ENCODE peak calls at places on chromosomes 2 and 18, in nine cellular contexts. One of them, this sample, is unnamed.

GRCh38 chr2:155546715-155547555 is 785.6 kb downstream of the NR4A2 start:
- DNase-seq in ovary: no peak
- DNase-seq in A549: no peak
- DNase-seq in K562: no peak
- DNase-seq in tibial nerve: no peak
- DNase-seq in suprapubic skin: no peak
- DNase-seq in stomach: no peak
- DNase-seq in sigmoid colon: no peak
- DNase-seq in transverse colon: no peak
- DNase-seq in this sample: no peak

GRCh38 chr2:122795763-122796162 is 1040.3 kb downstream of the TSN start:
- DNase-seq in ovary: no peak
- DNase-seq in A549: no peak
- DNase-seq in K562: no peak
- DNase-seq in tibial nerve: no peak
- DNase-seq in suprapubic skin: no peak
- DNase-seq in stomach: no peak
- DNase-seq in sigmoid colon: no peak
- DNase-seq in transverse colon: no peak
- DNase-seq in this sample: no peak

GRCh38 chr18:23156134-23156533 is 20.8 kb downstream of the CABLES1 start:
- DNase-seq in ovary: no peak
- DNase-seq in A549: no peak
- DNase-seq in K562: no peak
- DNase-seq in tibial nerve: no peak
- DNase-seq in suprapubic skin: no peak
- DNase-seq in stomach: no peak
- DNase-seq in sigmoid colon: no peak
- DNase-seq in transverse colon: no peak
- DNase-seq in this sample: no peak

GRCh38 chr18:6757966-6758365 is 28.4 kb downstream of the ARHGAP28 start:
- DNase-seq in ovary: no peak
- DNase-seq in A549: no peak
- DNase-seq in K562: no peak
- DNase-seq in tibial nerve: no peak
- DNase-seq in suprapubic skin: no peak
- DNase-seq in stomach: no peak
- DNase-seq in sigmoid colon: no peak
- DNase-seq in transverse colon: no peak
- DNase-seq in this sample: no peak

GRCh38 chr2:69762513-69763494 is 20.9 kb downstream of the ANXA4 start:
- DNase-seq in ovary: no peak
- DNase-seq in A549: no peak
- DNase-seq in K562: no peak
- DNase-seq in tibial nerve: peak; percentile 41
- DNase-seq in suprapubic skin: no peak
- DNase-seq in stomach: peak; percentile 42
- DNase-seq in sigmoid colon: no peak
- DNase-seq in transverse colon: no peak
- DNase-seq in this sample: no peak

GRCh38 chr2:113406114-113406513 is 31.4 kb upstream of the ZNG1B start:
- DNase-seq in ovary: no peak
- DNase-seq in A549: no peak
- DNase-seq in K562: no peak
- DNase-seq in tibial nerve: no peak
- DNase-seq in suprapubic skin: no peak
- DNase-seq in stomach: no peak
- DNase-seq in sigmoid colon: no peak
- DNase-seq in transverse colon: peak; percentile 58
- DNase-seq in this sample: no peak

GRCh38 chr18:46329736-46330246 is 225.6 kb downstream of the HAUS1 start:
- DNase-seq in ovary: no peak
- DNase-seq in A549: no peak
- DNase-seq in K562: no peak
- DNase-seq in tibial nerve: no peak
- DNase-seq in suprapubic skin: no peak
- DNase-seq in stomach: no peak
- DNase-seq in sigmoid colon: no peak
- DNase-seq in transverse colon: no peak
- DNase-seq in this sample: no peak

GRCh38 chr2:159996792-159997546 is 65.4 kb downstream of the PLA2R1 start:
- DNase-seq in ovary: no peak
- DNase-seq in A549: no peak
- DNase-seq in K562: no peak
- DNase-seq in tibial nerve: no peak
- DNase-seq in suprapubic skin: no peak
- DNase-seq in stomach: no peak
- DNase-seq in sigmoid colon: no peak
- DNase-seq in transverse colon: no peak
- DNase-seq in this sample: no peak

GRCh38 chr2:162574615-162575452 is 230.9 kb downstream of the GCA start:
- DNase-seq in ovary: no peak
- DNase-seq in A549: peak; percentile 13
- DNase-seq in K562: no peak
- DNase-seq in tibial nerve: no peak
- DNase-seq in suprapubic skin: no peak
- DNase-seq in stomach: no peak
- DNase-seq in sigmoid colon: no peak
- DNase-seq in transverse colon: peak; percentile 11
- DNase-seq in this sample: no peak

GRCh38 chr2:68737717-68738116 is 3.1 kb downstream of the ARHGAP25 start:
- DNase-seq in ovary: no peak
- DNase-seq in A549: no peak
- DNase-seq in K562: no peak
- DNase-seq in tibial nerve: no peak
- DNase-seq in suprapubic skin: no peak
- DNase-seq in stomach: no peak
- DNase-seq in sigmoid colon: no peak
- DNase-seq in transverse colon: peak; percentile 49
- DNase-seq in this sample: peak; percentile 87

GRCh38 chr2:4792126-4792525 is 900.1 kb upstream of the SOX11 start:
- DNase-seq in ovary: no peak
- DNase-seq in A549: no peak
- DNase-seq in K562: no peak
- DNase-seq in tibial nerve: no peak
- DNase-seq in suprapubic skin: no peak
- DNase-seq in stomach: no peak
- DNase-seq in sigmoid colon: no peak
- DNase-seq in transverse colon: no peak
- DNase-seq in this sample: no peak

GRCh38 chr2:236282406-236282805 is 18.2 kb upstream of the ASB18 start:
- DNase-seq in ovary: no peak
- DNase-seq in A549: no peak
- DNase-seq in K562: no peak
- DNase-seq in tibial nerve: no peak
- DNase-seq in suprapubic skin: no peak
- DNase-seq in stomach: no peak
- DNase-seq in sigmoid colon: no peak
- DNase-seq in transverse colon: no peak
- DNase-seq in this sample: no peak

DNA sequence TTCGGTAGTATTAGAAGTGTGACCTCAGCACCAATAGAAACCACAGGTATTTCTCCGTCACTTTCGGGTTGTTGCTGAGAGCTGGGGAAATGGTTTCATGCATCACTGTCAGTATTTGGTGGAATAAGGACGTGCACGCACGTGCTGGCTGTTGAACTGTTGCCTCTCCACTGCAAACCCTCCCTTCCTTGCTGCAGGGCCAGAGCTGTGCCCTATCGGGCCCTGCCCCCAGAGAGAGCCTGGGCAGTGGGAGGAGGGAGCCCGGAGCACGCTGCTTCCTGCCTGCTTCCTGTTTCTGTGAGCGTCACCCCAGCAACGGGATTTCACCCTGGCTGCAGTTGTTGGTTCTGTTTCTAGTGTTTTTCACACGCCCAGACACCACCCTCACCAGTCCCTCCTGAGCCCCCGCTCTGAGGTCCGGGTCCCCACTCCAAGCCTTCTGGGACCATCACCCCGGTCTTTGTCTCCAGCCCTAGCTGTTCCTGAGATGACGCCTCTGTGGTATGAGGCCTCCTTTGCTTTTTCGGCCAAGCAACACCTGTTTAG is 47.4 kb downstream of the LRRFIP1 start:
- DNase-seq in ovary: peak; percentile 72
- DNase-seq in A549: no peak
- DNase-seq in K562: no peak
- DNase-seq in tibial nerve: peak; percentile 75
- DNase-seq in suprapubic skin: peak; percentile 91
- DNase-seq in stomach: peak; percentile 84
- DNase-seq in sigmoid colon: peak; percentile 92
- DNase-seq in transverse colon: peak; percentile 88
- DNase-seq in this sample: no peak
- TF ChIP-seq POLR2A in ovary: peak; percentile 18
- TF ChIP-seq POLR2A in A549: no peak
- TF ChIP-seq POLR2A in K562: no peak
- TF ChIP-seq POLR2A in tibial nerve: peak; percentile 15
- TF ChIP-seq POLR2A in suprapubic skin: peak; percentile 43
- TF ChIP-seq POLR2A in stomach: no peak
- TF ChIP-seq POLR2A in sigmoid colon: no peak
- TF ChIP-seq POLR2A in transverse colon: peak; percentile 27
- TF ChIP-seq POLR2A in this sample: no peak

DNA sequence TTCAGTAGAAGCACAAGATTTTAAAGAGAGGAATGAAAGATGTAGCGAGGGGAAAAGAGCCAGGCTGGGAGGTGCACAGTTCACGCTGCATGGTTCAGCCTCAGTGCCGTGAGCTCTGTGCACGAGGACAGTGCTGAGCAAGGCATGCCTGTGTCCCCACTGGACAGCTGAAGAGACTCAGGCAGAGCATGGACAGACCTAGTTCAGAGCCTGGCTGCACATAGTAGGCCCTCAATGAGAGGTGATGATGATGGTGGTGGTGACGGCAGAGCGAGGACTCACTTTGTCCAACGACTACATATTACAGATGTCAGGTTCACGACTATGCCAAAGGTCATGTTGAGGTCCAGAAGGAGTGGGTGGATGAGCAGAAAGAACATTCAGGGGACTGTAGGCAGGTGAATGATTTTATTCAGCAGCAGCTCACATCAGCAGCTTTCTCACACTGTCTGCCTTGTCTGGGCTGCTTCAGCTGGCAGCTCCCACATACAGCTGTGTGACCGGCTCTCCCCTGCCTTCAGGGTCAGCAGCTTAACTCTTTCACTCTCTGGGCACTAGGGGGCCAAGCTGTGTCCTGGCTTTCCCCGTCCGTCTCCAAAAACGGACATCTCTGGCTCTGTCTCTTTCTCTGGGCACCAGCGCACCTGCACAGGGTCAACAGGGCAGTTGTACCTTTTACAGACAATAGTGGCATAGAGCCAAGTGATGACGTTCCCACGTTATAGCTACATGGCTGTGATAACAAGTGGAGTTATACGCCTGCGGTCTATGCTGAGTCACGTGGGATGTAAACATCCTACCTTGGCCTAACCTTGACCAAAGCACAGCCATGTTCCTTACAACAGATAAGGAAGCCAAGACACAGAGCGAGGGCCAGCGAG is 128.8 kb upstream of the MSH6 start:
- DNase-seq in ovary: peak; percentile 45
- DNase-seq in A549: peak; percentile 20
- DNase-seq in K562: peak; percentile 41
- DNase-seq in tibial nerve: no peak
- DNase-seq in suprapubic skin: no peak
- DNase-seq in stomach: no peak
- DNase-seq in sigmoid colon: no peak
- DNase-seq in transverse colon: peak; percentile 54
- DNase-seq in this sample: no peak
- TF ChIP-seq CTCF in ovary: no peak
- TF ChIP-seq CTCF in A549: peak; percentile 11
- TF ChIP-seq CTCF in K562: peak; percentile 73
- TF ChIP-seq CTCF in tibial nerve: no peak
- TF ChIP-seq CTCF in suprapubic skin: no peak
- TF ChIP-seq CTCF in stomach: no peak
- TF ChIP-seq CTCF in sigmoid colon: no peak
- TF ChIP-seq CTCF in transverse colon: no peak
- TF ChIP-seq CTCF in this sample: no peak

GRCh38 chr2:14616950-14617349 is 15.6 kb upstream of the LRATD1 start:
- DNase-seq in ovary: no peak
- DNase-seq in A549: no peak
- DNase-seq in K562: no peak
- DNase-seq in tibial nerve: no peak
- DNase-seq in suprapubic skin: no peak
- DNase-seq in stomach: no peak
- DNase-seq in sigmoid colon: no peak
- DNase-seq in transverse colon: no peak
- DNase-seq in this sample: no peak

GRCh38 chr2:14614011-14614410 is 18.5 kb upstream of the LRATD1 start:
- DNase-seq in ovary: no peak
- DNase-seq in A549: no peak
- DNase-seq in K562: no peak
- DNase-seq in tibial nerve: no peak
- DNase-seq in suprapubic skin: no peak
- DNase-seq in stomach: no peak
- DNase-seq in sigmoid colon: no peak
- DNase-seq in transverse colon: no peak
- DNase-seq in this sample: no peak

GRCh38 chr2:14615701-14616100 is 16.8 kb upstream of the LRATD1 start:
- DNase-seq in ovary: no peak
- DNase-seq in A549: no peak
- DNase-seq in K562: no peak
- DNase-seq in tibial nerve: no peak
- DNase-seq in suprapubic skin: no peak
- DNase-seq in stomach: no peak
- DNase-seq in sigmoid colon: no peak
- DNase-seq in transverse colon: no peak
- DNase-seq in this sample: no peak

GRCh38 chr2:14621114-14621513 is 11.4 kb upstream of the LRATD1 start:
- DNase-seq in ovary: no peak
- DNase-seq in A549: no peak
- DNase-seq in K562: no peak
- DNase-seq in tibial nerve: no peak
- DNase-seq in suprapubic skin: no peak
- DNase-seq in stomach: no peak
- DNase-seq in sigmoid colon: no peak
- DNase-seq in transverse colon: no peak
- DNase-seq in this sample: no peak

DNA sequence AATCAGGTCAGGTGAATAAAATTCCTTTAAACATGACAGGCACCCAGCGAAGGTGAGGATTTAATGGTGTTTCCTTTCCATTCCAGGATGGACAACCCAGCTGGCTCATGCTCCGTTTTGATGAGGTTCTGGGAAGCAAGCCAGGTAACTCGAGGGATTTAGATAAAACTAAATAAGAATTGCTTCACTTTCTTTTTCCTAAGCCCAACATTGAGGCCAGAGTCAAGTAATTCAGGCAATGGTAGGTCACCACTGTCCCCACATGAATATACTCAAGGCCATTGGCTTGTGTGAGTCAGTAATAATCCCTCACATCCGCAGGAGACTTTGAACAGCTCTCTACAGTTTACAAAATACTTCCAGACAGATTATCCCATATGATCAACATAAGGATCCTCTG is 16.2 kb upstream of the LRATD1 start:
- DNase-seq in ovary: peak; percentile 35
- DNase-seq in A549: no peak
- DNase-seq in K562: no peak
- DNase-seq in tibial nerve: peak; percentile 27
- DNase-seq in suprapubic skin: no peak
- DNase-seq in stomach: no peak
- DNase-seq in sigmoid colon: no peak
- DNase-seq in transverse colon: no peak
- DNase-seq in this sample: no peak
- TF ChIP-seq EP300 in ovary: no peak
- TF ChIP-seq EP300 in A549: no peak
- TF ChIP-seq EP300 in K562: no peak
- TF ChIP-seq EP300 in tibial nerve: no peak
- TF ChIP-seq EP300 in suprapubic skin: no peak
- TF ChIP-seq EP300 in stomach: no peak
- TF ChIP-seq EP300 in sigmoid colon: no peak
- TF ChIP-seq EP300 in transverse colon: no peak
- TF ChIP-seq EP300 in this sample: no peak

GRCh38 chr2:71668326-71669057 is 215.1 kb downstream of the DYSF start:
- DNase-seq in ovary: no peak
- DNase-seq in A549: no peak
- DNase-seq in K562: no peak
- DNase-seq in tibial nerve: no peak
- DNase-seq in suprapubic skin: peak; percentile 65
- DNase-seq in stomach: no peak
- DNase-seq in sigmoid colon: peak; percentile 46
- DNase-seq in transverse colon: no peak
- DNase-seq in this sample: no peak
- TF ChIP-seq POLR2A in ovary: no peak
- TF ChIP-seq POLR2A in A549: no peak
- TF ChIP-seq POLR2A in K562: no peak
- TF ChIP-seq POLR2A in tibial nerve: no peak
- TF ChIP-seq POLR2A in suprapubic skin: no peak
- TF ChIP-seq POLR2A in stomach: no peak
- TF ChIP-seq POLR2A in sigmoid colon: no peak
- TF ChIP-seq POLR2A in transverse colon: no peak
- TF ChIP-seq POLR2A in this sample: no peak

This sample was measured in esophagus muscularis mucosa.